ENCODE peak calls at places on chromosomes 16 and 17, in ten cellular contexts. L is stomach, R is NCI-H1436, I is posterior cingulate gyrus, J is cardiac fibroblast, M is HTR-8/SVneo, F is HT1080, P is lower lobe of right lung, G is NCI-H82, Y is Ammon's horn. H is an unnamed sample.
A peak's percentile ranks its signal among the peaks of the same experiment; 100 is the strongest.

GRCh38 chr17:59277031-59277430 is 54.4 kb upstream of the YPEL2 start:
- DNase-seq in L (no peak), R (no peak), I (no peak), J (no peak), M (no peak), F (no peak), P (no peak), G (no peak), Y (peak; percentile 20), H (no peak)

GRCh38 chr17:78890111-78890897 is 12.7 kb downstream of the CEP295NL start:
- DNase-seq in L (peak; percentile 62), R (no peak), I (peak; percentile 53), J (no peak), M (no peak), F (no peak), P (peak; percentile 89), G (no peak), Y (peak; percentile 84), H (no peak)

GRCh38 chr17:2634361-2634960 is 41.0 kb downstream of the PAFAH1B1 start:
- DNase-seq in L (peak; percentile 38), R (no peak), I (no peak), J (peak; percentile 21), M (no peak), F (peak; percentile 78), P (no peak), G (no peak), Y (no peak), H (no peak)

GRCh38 chr17:42853597-42853967 is 2.6 kb downstream of the AOC3 start:
- DNase-seq in L (no peak), R (no peak), I (no peak), J (no peak), M (no peak), F (no peak), P (no peak), G (no peak), Y (no peak), H (no peak)

GRCh38 chr17:37506678-37507077 is 17.0 kb downstream of the DUSP14 start:
- DNase-seq in L (no peak), R (no peak), I (peak; percentile 67), J (peak; percentile 32), M (peak; percentile 54), F (peak; percentile 51), P (no peak), G (peak; percentile 91), Y (peak; percentile 28), H (peak; percentile 50)

GRCh38 chr16:47876494-47876893 is 279.3 kb downstream of the ABCC12 start:
- DNase-seq in L (no peak), R (no peak), I (no peak), J (no peak), M (no peak), F (no peak), P (no peak), G (no peak), Y (no peak), H (no peak)

GRCh38 chr17:44556114-44556853 is 1.0 kb upstream of the FZD2 start:
- DNase-seq in L (peak; percentile 29), R (peak; percentile 60), I (no peak), J (peak; percentile 69), M (peak; percentile 80), F (peak; percentile 64), P (no peak), G (peak; percentile 85), Y (peak; percentile 63), H (peak; percentile 35)

GRCh38 chr16:83814654-83814985 is 6.8 kb downstream of the HSBP1 start:
- DNase-seq in L (no peak), R (no peak), I (no peak), J (no peak), M (no peak), F (no peak), P (no peak), G (no peak), Y (no peak), H (no peak)

GRCh38 chr16:4411684-4412083 is 4.7 kb downstream of the CORO7 start:
- DNase-seq in L (no peak), R (no peak), I (peak; percentile 88), J (no peak), M (no peak), F (no peak), P (peak; percentile 53), G (no peak), Y (peak; percentile 96), H (no peak)

GRCh38 chr17:81064746-81065475 is 30.0 kb downstream of the BAIAP2 start:
- DNase-seq in L (peak; percentile 64), R (no peak), I (peak; percentile 53), J (peak; percentile 39), M (no peak), F (no peak), P (no peak), G (no peak), Y (peak; percentile 65), H (peak; percentile 45)

GRCh38 chr17:81551458-81552243 is 502 bp downstream of the FAAP100 start:
- DNase-seq in L (no peak), R (no peak), I (no peak), J (no peak), M (no peak), F (no peak), P (no peak), G (peak; percentile 36), Y (no peak), H (peak; percentile 72)

GRCh38 chr17:70084476-70084875 is 9.5 kb downstream of the KCNJ16 start:
- DNase-seq in L (no peak), R (no peak), I (no peak), J (peak; percentile 41), M (no peak), F (peak; percentile 5), P (no peak), G (no peak), Y (no peak), H (peak; percentile 36)

GRCh38 chr16:75288596-75289120 is 37.2 kb upstream of the BCAR1 start:
- DNase-seq in L (no peak), R (no peak), I (no peak), J (no peak), M (no peak), F (no peak), P (no peak), G (no peak), Y (no peak), H (peak; percentile 27)

GRCh38 chr17:58307468-58308172 is 21.0 kb downstream of the TSPOAP1 start:
- DNase-seq in L (peak; percentile 13), R (no peak), I (no peak), J (no peak), M (no peak), F (no peak), P (no peak), G (no peak), Y (no peak), H (no peak)

GRCh38 chr16:843771-844170 is 43.2 kb upstream of the GNG13 start:
- DNase-seq in L (no peak), R (no peak), I (no peak), J (no peak), M (no peak), F (no peak), P (no peak), G (no peak), Y (no peak), H (no peak)

GRCh38 chr16:2157480-2158261 is 2.1 kb downstream of the TRAF7 start:
- DNase-seq in L (peak; percentile 59), R (no peak), I (no peak), J (no peak), M (no peak), F (no peak), P (no peak), G (no peak), Y (no peak), H (no peak)

GRCh38 chr17:56653877-56654276 is 60.4 kb downstream of the NOG start:
- DNase-seq in L (no peak), R (no peak), I (no peak), J (peak; percentile 32), M (peak; percentile 75), F (peak; percentile 56), P (no peak), G (peak; percentile 94), Y (peak; percentile 11), H (peak; percentile 34)

GRCh38 chr17:4908301-4908700 is 5.4 kb upstream of the CHRNE start:
- DNase-seq in L (no peak), R (no peak), I (no peak), J (no peak), M (no peak), F (no peak), P (peak; percentile 34), G (no peak), Y (no peak), H (no peak)

GRCh38 chr17:63452979-63453551 is 7.0 kb upstream of the CYB561 start:
- DNase-seq in L (no peak), R (no peak), I (no peak), J (no peak), M (no peak), F (no peak), P (no peak), G (no peak), Y (no peak), H (no peak)

GRCh38 chr16:19583665-19584300 is 28.3 kb downstream of the VPS35L start:
- DNase-seq in L (peak; percentile 30), R (peak; percentile 55), I (no peak), J (peak; percentile 69), M (no peak), F (peak; percentile 56), P (no peak), G (peak; percentile 76), Y (peak; percentile 58), H (peak; percentile 87)

GRCh38 chr17:49447603-49448325 is 33.1 kb upstream of the PHB1 start:
- DNase-seq in L (no peak), R (no peak), I (no peak), J (peak; percentile 81), M (no peak), F (no peak), P (no peak), G (no peak), Y (no peak), H (no peak)

GRCh38 chr17:77442976-77443742 is 302.4 kb downstream of the SEC14L1 start:
- DNase-seq in L (no peak), R (no peak), I (no peak), J (no peak), M (no peak), F (no peak), P (no peak), G (no peak), Y (no peak), H (no peak)

GRCh38 chr17:42679001-42679491 is 2.3 kb upstream of the PLEKHH3 start:
- DNase-seq in L (peak; percentile 63), R (peak; percentile 86), I (no peak), J (peak; percentile 54), M (peak; percentile 51), F (no peak), P (peak; percentile 67), G (peak; percentile 73), Y (no peak), H (peak; percentile 48)

GRCh38 chr16:84790291-84790690 is 29.5 kb upstream of the CRISPLD2 start:
- DNase-seq in L (no peak), R (no peak), I (no peak), J (no peak), M (no peak), F (no peak), P (no peak), G (peak; percentile 58), Y (no peak), H (no peak)

GRCh38 chr17:41785876-41786226 is 660 bp downstream of the JUP start:
- DNase-seq in L (peak; percentile 84), R (no peak), I (no peak), J (peak; percentile 51), M (no peak), F (no peak), P (peak; percentile 82), G (no peak), Y (no peak), H (peak; percentile 60)

GRCh38 chr17:75344664-75345063 is 55.4 kb upstream of the SLC25A19 start:
- DNase-seq in L (no peak), R (peak; percentile 29), I (no peak), J (no peak), M (no peak), F (no peak), P (no peak), G (peak; percentile 70), Y (no peak), H (no peak)

GRCh38 chr17:76381633-76382304 is 2.6 kb upstream of the SPHK1 start:
- DNase-seq in L (no peak), R (no peak), I (no peak), J (no peak), M (no peak), F (no peak), P (no peak), G (no peak), Y (no peak), H (peak; percentile 27)

GRCh38 chr17:81034168-81034777 is 678 bp upstream of the BAIAP2 start:
- DNase-seq in L (no peak), R (no peak), I (no peak), J (no peak), M (no peak), F (no peak), P (no peak), G (peak; percentile 71), Y (no peak), H (no peak)

H was measured in lung microvascular endothelial cell.